ENCODE peak calls at places on chromosomes 7 and 10, in six cellular contexts. I, A, U, M, E and H are unnamed samples.

GRCh38 chr10:29784175-29784773 is 149.5 kb upstream of the SVIL start:
- DNase-seq in I (no peak), U (no peak), E (peak), A (no peak), M (peak), H (no peak)

GRCh38 chr7:20282960-20283359 is 47.7 kb upstream of the ITGB8 start:
- DNase-seq in A (no peak), M (no peak), U (no peak), I (no peak), E (no peak), H (no peak)

GRCh38 chr10:12221323-12222298 is 25.6 kb downstream of the CDC123 start:
- DNase-seq in M (peak), E (no peak), U (peak), A (no peak), I (no peak), H (no peak)

GRCh38 chr7:43004076-43004475 is 71.9 kb downstream of the MRPL32 start:
- DNase-seq in M (no peak), U (no peak), I (no peak), A (no peak), E (no peak), H (no peak)

GRCh38 chr7:3705258-3705657 is 404.2 kb downstream of the SDK1 start:
- DNase-seq in A (no peak), U (no peak), I (no peak), E (no peak), M (no peak), H (no peak)

GRCh38 chr10:1198453-1199344 is 142.5 kb downstream of the WDR37 start:
- DNase-seq in A (no peak), M (no peak), U (no peak), E (no peak), I (no peak), H (no peak)

GRCh38 chr10:47079177-47079580 is 168.0 kb downstream of the PTPN20 start:
- DNase-seq in U (no peak), I (no peak), E (no peak), M (no peak), A (no peak), H (no peak)

GRCh38 chr7:154640266-154640865 is 362.6 kb downstream of the PAXIP1 start:
- DNase-seq in A (no peak), E (no peak), U (peak), M (peak), I (no peak), H (no peak)

GRCh38 chr7:30363778-30364563 is 79.6 kb downstream of the ZNRF2 start:
- DNase-seq in E (no peak), I (no peak), A (no peak), U (no peak), M (no peak), H (no peak)

GRCh38 chr7:138244606-138245005 is 168.3 kb downstream of the AKR1D1 start:
- DNase-seq in U (no peak), I (no peak), M (no peak), E (no peak), A (no peak), H (no peak)

GRCh38 chr7:86328801-86329433 is 314.8 kb upstream of the GRM3 start:
- DNase-seq in M (no peak), E (no peak), U (no peak), A (no peak), I (no peak), H (no peak)

GRCh38 chr7:89857767-89858166 is 296.5 kb upstream of the STEAP1 start:
- DNase-seq in I (no peak), U (no peak), A (no peak), E (no peak), M (no peak), H (no peak)

GRCh38 chr10:124494050-124494807 is 32.6 kb downstream of the LHPP start:
- DNase-seq in A (no peak), I (peak), U (no peak), M (no peak), E (no peak), H (no peak)

GRCh38 chr10:124696446-124697392 is 47.5 kb downstream of the FAM53B start:
- DNase-seq in U (no peak), A (peak), E (no peak), I (peak), M (no peak), H (peak)

GRCh38 chr10:132627736-132628512 is 90.3 kb downstream of the INPP5A start:
- DNase-seq in E (no peak), M (no peak), A (no peak), U (peak), I (no peak), H (no peak)

GRCh38 chr10:1412531-1413189 is 324.7 kb downstream of the ADARB2 start:
- DNase-seq in A (no peak), U (no peak), I (no peak), E (no peak), M (no peak), H (no peak)

GRCh38 chr7:73329861-73330581 is 2.1 kb downstream of the FKBP6 start:
- DNase-seq in E (no peak), U (no peak), A (no peak), M (no peak), I (no peak), H (no peak)

GRCh38 chr7:23226841-23227450 is 19.6 kb upstream of the GPNMB start:
- DNase-seq in U (no peak), M (no peak), I (no peak), A (no peak), E (no peak), H (no peak)

GRCh38 chr10:70847666-70848360 is 32.1 kb downstream of the SGPL1 start:
- DNase-seq in A (no peak), I (no peak), U (no peak), E (no peak), M (no peak), H (no peak)

GRCh38 chr10:47441973-47442750 is 41.8 kb downstream of the ANXA8 start:
- DNase-seq in I (no peak), U (no peak), A (no peak), M (no peak), E (no peak), H (no peak)

GRCh38 chr7:27600247-27600646 is 62.4 kb downstream of the HIBADH start:
- DNase-seq in I (no peak), M (peak), A (no peak), U (no peak), E (no peak), H (no peak)

GRCh38 chr7:27933691-27934565 is 194.0 kb downstream of the TAX1BP1 start:
- DNase-seq in E (no peak), M (no peak), I (no peak), U (no peak), A (no peak), H (no peak)

GRCh38 chr10:78039743-78040142 is 6.1 kb downstream of the RPS24 start:
- DNase-seq in I (no peak), U (no peak), M (no peak), A (no peak), E (peak), H (no peak)

GRCh38 chr10:13823046-13823711 is 236.4 kb downstream of the PRPF18 start:
- DNase-seq in M (no peak), I (no peak), U (no peak), A (no peak), E (peak), H (no peak)

GRCh38 chr10:63700209-63700934 is 179.2 kb downstream of the REEP3 start:
- DNase-seq in M (no peak), I (no peak), E (no peak), A (no peak), U (no peak), H (no peak)

GRCh38 chr7:37833107-37833817 is 15.1 kb upstream of the NME8 start:
- DNase-seq in A (no peak), M (peak), I (no peak), E (peak), U (peak), H (no peak)

GRCh38 chr7:27661776-27662489 is 750 bp downstream of the HIBADH start:
- DNase-seq in M (peak), E (no peak), I (peak), U (no peak), A (no peak), H (peak)

GRCh38 chr7:5614579-5614978 is 166.9 kb downstream of the RNF216 start:
- DNase-seq in E (no peak), A (no peak), M (no peak), U (no peak), I (no peak), H (no peak)

GRCh38 chr10:62437696-62438095 is 63.5 kb downstream of the ZNF365 start:
- DNase-seq in E (no peak), A (no peak), M (peak), U (peak), I (no peak), H (no peak)
- TF ChIP-seq TAF1 in E (no peak), A (no peak), M (no peak), U (no peak), I (no peak), H (no peak)

DNA sequence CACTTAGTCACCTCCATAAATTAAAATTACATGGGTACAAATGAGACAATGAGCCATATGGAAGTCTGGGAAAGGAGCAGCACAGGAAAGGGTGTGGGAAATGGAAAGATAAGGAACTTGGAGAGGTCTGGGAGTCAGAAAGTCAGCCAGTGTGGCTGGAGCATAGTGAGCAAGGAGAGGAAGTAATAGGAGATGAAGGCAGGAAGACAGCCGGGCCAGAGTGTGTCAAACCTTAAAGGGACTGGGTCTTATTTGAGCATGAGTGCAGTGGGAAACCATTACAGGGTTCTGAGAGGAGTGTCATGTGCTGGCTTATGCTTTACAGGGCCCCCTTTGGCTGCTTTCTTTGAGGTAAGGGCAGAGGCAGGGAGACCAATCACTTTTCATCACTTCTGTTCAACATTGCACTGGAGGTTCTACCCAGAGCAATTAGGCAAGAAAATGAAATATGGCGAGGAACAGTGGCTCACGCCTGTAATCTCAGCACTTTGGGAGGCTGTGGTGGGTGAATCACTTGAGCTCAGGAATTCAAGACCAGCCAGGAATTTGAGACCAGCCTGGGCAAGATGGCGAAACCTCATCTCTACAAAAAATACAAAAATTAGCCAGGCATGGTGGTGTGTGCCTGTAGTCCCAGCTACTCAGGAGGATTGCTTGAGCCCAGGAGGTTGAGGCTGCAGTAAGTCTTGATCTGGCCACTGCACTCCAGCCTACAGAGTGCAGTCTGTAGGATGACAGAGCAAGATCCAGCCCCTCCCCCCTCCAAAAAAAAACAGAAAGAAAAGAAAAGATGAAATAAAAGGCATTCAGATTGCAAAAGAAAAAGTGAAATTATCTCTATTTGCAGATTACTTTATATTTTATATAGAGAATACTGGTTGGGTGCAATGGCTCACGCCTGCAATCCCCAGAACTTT is 21.0 kb upstream of the ZMIZ2 start:
- DNase-seq in I (no peak), A (no peak), M (no peak), U (no peak), E (no peak), H (no peak)
- TF ChIP-seq POLR2A in I (no peak), A (no peak), M (no peak), U (no peak), E (no peak), H (no peak)

GRCh38 chr7:127588697-127589482 is 679 bp downstream of the ARF5 start:
- DNase-seq in M (peak), I (peak), A (no peak), E (peak), U (peak), H (no peak)

GRCh38 chr7:127589901-127590300 is 1.7 kb downstream of the ARF5 start:
- DNase-seq in I (no peak), U (no peak), E (no peak), M (no peak), A (no peak), H (no peak)

GRCh38 chr7:127588019-127588696 is at the start of gene ARF5:
- DNase-seq in I (peak), A (no peak), U (peak), E (peak), M (peak), H (peak)

GRCh38 chr7:127586346-127586745 is 950 bp upstream of the GCC1 start:
- DNase-seq in I (no peak), A (no peak), U (no peak), M (no peak), E (no peak), H (no peak)

GRCh38 chr7:127587663-127588018 is 570 bp upstream of the ARF5 start:
- DNase-seq in U (no peak), A (no peak), M (no peak), E (no peak), I (no peak), H (no peak)
- TF ChIP-seq TAF1 in U (no peak), A (no peak), M (no peak), E (no peak), I (peak), H (no peak)

GRCh38 chr7:122886357-122887081 is at the start of gene CADPS2:
- DNase-seq in I (peak), A (no peak), E (peak), M (peak), U (peak), H (peak)
- TF ChIP-seq POLR2A in I (no peak), A (no peak), E (no peak), M (peak), U (no peak), H (no peak)

GRCh38 chr10:95657250-95657649 is 739 bp upstream of the ALDH18A1 start:
- DNase-seq in M (no peak), I (no peak), A (no peak), E (no peak), U (no peak), H (no peak)
- TF ChIP-seq TAF1 in M (no peak), I (no peak), A (no peak), E (no peak), U (no peak), H (no peak)

DNA sequence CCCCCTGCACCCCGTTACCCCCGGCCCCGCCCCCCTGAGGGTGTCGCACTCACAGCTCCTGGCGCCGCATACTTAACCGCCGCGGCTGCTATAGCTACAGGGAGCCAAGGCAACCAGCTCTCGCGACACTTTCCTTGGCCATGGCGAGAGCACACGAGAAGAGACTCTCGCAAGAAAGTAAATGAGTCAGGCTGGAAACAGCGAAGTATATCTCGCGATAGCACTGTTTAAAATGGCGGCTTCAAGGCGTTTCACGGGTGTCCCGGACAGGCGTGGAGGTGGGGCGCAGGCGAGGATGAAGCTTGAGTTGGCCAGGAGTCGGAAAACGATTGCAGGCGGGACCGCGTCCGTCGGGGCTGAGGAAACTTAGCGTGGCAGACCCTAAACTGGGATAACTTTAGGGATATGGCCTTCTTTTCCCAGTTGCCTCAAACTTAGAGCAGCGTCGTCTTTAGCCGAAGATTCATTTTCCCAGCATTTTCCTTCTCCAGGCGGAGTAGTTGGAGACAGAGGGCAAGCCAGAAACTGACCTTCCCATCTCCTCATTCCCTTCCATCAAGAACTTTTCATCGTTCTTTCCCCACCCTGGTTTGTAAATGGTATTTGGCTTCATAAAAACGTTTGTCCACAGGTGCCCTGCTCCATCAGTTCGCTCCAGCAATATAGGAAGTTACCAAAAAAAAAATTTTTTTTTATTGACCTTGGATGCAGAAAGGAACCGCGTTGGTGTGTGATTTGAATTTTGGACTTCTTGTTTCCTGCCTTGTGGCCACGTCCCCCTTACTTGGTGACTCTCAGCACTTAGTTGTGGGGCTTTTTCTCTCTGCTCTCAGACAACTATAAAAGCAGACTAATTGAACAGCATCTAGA is 15.2 kb downstream of the MYOZ1 start:
- DNase-seq in E (peak), A (peak), M (peak), I (peak), U (peak), H (peak)
- TF ChIP-seq POLR2A in E (no peak), A (peak), M (peak), I (peak), U (peak), H (peak)

DNA sequence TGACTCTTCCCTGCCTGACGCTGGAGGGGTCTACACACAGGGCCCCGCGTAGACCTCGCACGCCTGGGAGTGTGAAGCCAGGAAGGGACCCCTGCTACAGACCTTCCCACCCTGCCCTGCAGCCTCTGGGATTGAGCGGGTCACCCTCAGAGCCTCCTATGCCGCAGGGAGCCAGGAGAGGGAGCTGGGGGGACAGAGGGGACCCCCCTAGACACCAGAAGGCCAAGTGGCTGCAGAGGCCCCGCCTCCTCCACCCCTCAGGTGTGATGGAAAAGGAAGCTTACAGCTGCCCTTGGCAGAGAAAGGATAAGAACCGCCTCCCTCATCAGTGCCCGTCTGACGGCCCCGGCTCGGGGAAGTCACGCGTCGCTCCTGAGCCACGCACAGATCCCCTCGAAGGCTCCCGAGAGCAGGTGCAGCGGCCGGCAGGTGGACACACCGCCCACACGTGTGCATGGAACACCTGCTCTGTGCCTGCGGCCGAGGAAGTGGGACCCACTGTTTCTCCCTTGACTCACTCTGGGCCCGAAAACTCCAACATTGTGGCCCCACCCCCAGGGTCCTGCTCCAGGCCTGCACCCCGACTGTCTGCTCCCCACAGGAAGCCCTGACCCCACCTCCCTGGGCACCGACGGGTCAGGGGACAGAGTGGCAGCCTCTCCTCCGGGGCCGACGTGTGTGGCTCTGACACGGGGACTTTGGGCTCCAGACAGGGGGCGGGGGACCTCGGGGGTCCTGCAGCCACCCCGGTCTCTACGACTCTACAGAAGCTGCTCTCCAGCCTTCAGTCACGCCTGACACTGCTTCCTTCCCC is 73.3 kb downstream of the MICALL2 start:
- DNase-seq in E (no peak), U (no peak), A (no peak), M (no peak), I (no peak), H (no peak)
- TF ChIP-seq TAF1 in E (no peak), U (no peak), A (no peak), M (no peak), I (no peak), H (no peak)